ENCODE peak calls at places on chromosomes 7 and 10, in ten cellular contexts. D, N, Z, S, G, J, R, V, X and A are unnamed samples.

GRCh38 chr10:29140991-29141390 is 147.9 kb upstream of the LYZL1 start:
- DNase-seq in D (no peak), N (no peak), Z (no peak), S (no peak), G (no peak), J (no peak), R (no peak), V (peak; percentile 97), X (no peak), A (no peak)

GRCh38 chr7:139341776-139342244 is 673 bp downstream of the FMC1 start:
- DNase-seq in D (no peak), N (no peak), Z (no peak), S (no peak), G (no peak), J (no peak), R (no peak), V (no peak), X (no peak), A (no peak)

GRCh38 chr7:19122018-19122588 is 4.7 kb upstream of the TWIST1 start:
- DNase-seq in D (no peak), N (peak; percentile 12), Z (peak; percentile 1), S (no peak), G (no peak), J (no peak), R (no peak), V (peak; percentile 43), X (no peak), A (no peak)

GRCh38 chr7:34454381-34454780 is 203.6 kb upstream of the NPSR1 start:
- DNase-seq in D (no peak), N (no peak), Z (no peak), S (no peak), G (no peak), J (no peak), R (no peak), V (no peak), X (no peak), A (no peak)

GRCh38 chr10:70343712-70344111 is 38.7 kb downstream of the LRRC20 start:
- DNase-seq in D (no peak), N (no peak), Z (no peak), S (no peak), G (peak; percentile 46), J (no peak), R (no peak), V (no peak), X (no peak), A (no peak)

GRCh38 chr10:99521474-99522077 is 11.2 kb upstream of the NKX2-3 start:
- DNase-seq in D (no peak), N (peak; percentile 37), Z (no peak), S (no peak), G (peak; percentile 68), J (peak; percentile 88), R (peak; percentile 30), V (no peak), X (peak; percentile 62), A (no peak)

GRCh38 chr10:78954701-78955100 is 114.1 kb upstream of the ZMIZ1 start:
- DNase-seq in D (no peak), N (no peak), Z (no peak), S (no peak), G (no peak), J (no peak), R (no peak), V (peak; percentile 44), X (no peak), A (no peak)

GRCh38 chr10:126124923-126125322 is 228.6 kb downstream of the FANK1 start:
- DNase-seq in D (no peak), N (no peak), Z (no peak), S (no peak), G (no peak), J (no peak), R (no peak), V (peak; percentile 42), X (no peak), A (no peak)

DNA sequence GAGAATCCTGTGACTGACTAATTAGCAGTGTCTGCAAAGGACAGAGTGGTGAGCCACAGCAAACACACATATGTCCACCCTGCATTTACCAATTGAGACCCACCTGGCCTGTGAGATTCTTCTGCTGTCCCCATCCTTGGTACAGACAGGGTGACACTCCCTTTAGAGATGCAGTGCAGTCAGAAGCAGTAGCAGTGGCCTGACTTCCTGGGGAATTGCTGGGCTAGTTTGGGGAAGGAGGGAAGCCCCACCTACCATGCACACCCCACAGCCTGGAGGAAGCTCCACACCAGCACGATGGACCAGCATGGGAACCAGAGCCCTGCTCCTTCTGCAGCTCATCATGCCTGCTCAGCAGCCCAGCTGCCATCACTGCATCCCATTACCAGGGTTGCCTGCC is 924.9 kb upstream of the ZNF722 start:
- DNase-seq in D (no peak), N (no peak), Z (no peak), S (no peak), G (no peak), J (no peak), R (no peak), V (no peak), X (no peak), A (no peak)
- H3K9me3 ChIP-seq in D (peaks cover 5% of the 10 kb centered on the region), N (no peaks in the 10 kb centered on the region), Z (no peaks in the 10 kb centered on the region), S (no peaks in the 10 kb centered on the region), G (peaks cover 4% of the 10 kb centered on the region), J (peaks cover 70% of the 10 kb centered on the region), R (no peaks in the 10 kb centered on the region), V (no peaks in the 10 kb centered on the region), X (peaks cover 65% of the 10 kb centered on the region), A (no peaks in the 10 kb centered on the region)

GRCh38 chr10:21827308-21827707 is 176.2 kb downstream of the DNAJC1 start:
- DNase-seq in D (no peak), N (no peak), Z (no peak), S (no peak), G (no peak), J (no peak), R (no peak), V (no peak), X (no peak), A (no peak)

GRCh38 chr10:21823617-21824016 is 179.9 kb downstream of the DNAJC1 start:
- DNase-seq in D (no peak), N (no peak), Z (no peak), S (no peak), G (no peak), J (no peak), R (no peak), V (no peak), X (no peak), A (no peak)

GRCh38 chr10:21825345-21825744 is 178.2 kb downstream of the DNAJC1 start:
- DNase-seq in D (no peak), N (no peak), Z (no peak), S (no peak), G (no peak), J (no peak), R (no peak), V (no peak), X (no peak), A (no peak)

GRCh38 chr10:21824409-21824808 is 179.1 kb downstream of the DNAJC1 start:
- DNase-seq in D (no peak), N (no peak), Z (no peak), S (no peak), G (no peak), J (no peak), R (no peak), V (no peak), X (no peak), A (no peak)

GRCh38 chr10:21826725-21827124 is 176.8 kb downstream of the DNAJC1 start:
- DNase-seq in D (no peak), N (no peak), Z (no peak), S (no peak), G (no peak), J (no peak), R (no peak), V (no peak), X (no peak), A (no peak)
- H3K9me3 ChIP-seq in D (peaks cover 16% of the 10 kb centered on the region), N (peaks cover 34% of the 10 kb centered on the region), Z (peaks cover 19% of the 10 kb centered on the region), S (peaks cover 19% of the 10 kb centered on the region), G (peaks cover 11% of the 10 kb centered on the region), J (peaks cover 69% of the 10 kb centered on the region), R (no peaks in the 10 kb centered on the region), V (no peaks in the 10 kb centered on the region), X (peaks cover 23% of the 10 kb centered on the region), A (no peaks in the 10 kb centered on the region)

GRCh38 chr10:131724891-131725735 is 175.7 kb upstream of the PPP2R2D start:
- DNase-seq in D (no peak), N (no peak), Z (no peak), S (no peak), G (peak; percentile 28), J (peak; percentile 48), R (no peak), V (no peak), X (no peak), A (no peak)

GRCh38 chr10:131725736-131726459 is 174.9 kb upstream of the PPP2R2D start:
- DNase-seq in D (no peak), N (no peak), Z (no peak), S (no peak), G (peak; percentile 50), J (peak; percentile 51), R (no peak), V (no peak), X (no peak), A (no peak)

GRCh38 chr10:131723601-131724530 is 176.9 kb upstream of the PPP2R2D start:
- DNase-seq in D (no peak), N (no peak), Z (no peak), S (no peak), G (no peak), J (peak; percentile 48), R (no peak), V (no peak), X (no peak), A (no peak)

GRCh38 chr10:131722525-131723264 is 178.1 kb upstream of the PPP2R2D start:
- DNase-seq in D (no peak), N (no peak), Z (no peak), S (no peak), G (no peak), J (peak; percentile 38), R (no peak), V (no peak), X (no peak), A (no peak)

DNA sequence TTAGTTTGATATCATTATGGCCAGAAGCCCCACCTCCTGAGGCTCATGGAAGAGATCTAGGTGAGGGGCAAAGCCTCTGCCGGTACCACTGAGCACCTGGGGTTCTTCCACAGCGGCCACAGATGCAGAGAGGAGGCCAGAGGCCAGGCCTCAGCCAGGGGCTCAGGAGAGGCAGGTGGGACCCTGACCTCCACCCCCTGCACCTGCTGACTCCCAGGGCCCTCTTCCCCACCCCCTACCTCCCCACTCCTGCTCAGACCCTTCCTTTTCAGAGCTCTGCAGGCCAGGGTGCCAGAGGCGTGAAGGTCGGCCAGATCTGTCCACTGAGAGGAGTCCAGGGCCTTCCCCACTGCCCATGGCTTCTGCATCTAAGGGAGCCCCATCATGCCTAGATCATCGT is 178.7 kb upstream of the PPP2R2D start:
- DNase-seq in D (no peak), N (no peak), Z (no peak), S (no peak), G (no peak), J (no peak), R (no peak), V (no peak), X (no peak), A (no peak)
- H3K9me3 ChIP-seq in D (no peaks in the 10 kb centered on the region), N (no peaks in the 10 kb centered on the region), Z (no peaks in the 10 kb centered on the region), S (no peaks in the 10 kb centered on the region), G (no peaks in the 10 kb centered on the region), J (no peaks in the 10 kb centered on the region), R (no peaks in the 10 kb centered on the region), V (no peaks in the 10 kb centered on the region), X (no peaks in the 10 kb centered on the region), A (no peaks in the 10 kb centered on the region)

GRCh38 chr10:133457100-133457841 is 3.5 kb downstream of the SCART1 start:
- DNase-seq in D (no peak), N (no peak), Z (no peak), S (peak; percentile 15), G (no peak), J (no peak), R (no peak), V (no peak), X (no peak), A (no peak)

GRCh38 chr10:133456041-133456951 is 2.6 kb downstream of the SCART1 start:
- DNase-seq in D (no peak), N (no peak), Z (no peak), S (peak; percentile 11), G (no peak), J (no peak), R (no peak), V (no peak), X (no peak), A (no peak)

GRCh38 chr10:133455196-133455595 is 1.5 kb downstream of the SCART1 start:
- DNase-seq in D (no peak), N (no peak), Z (no peak), S (peak; percentile 0), G (no peak), J (no peak), R (no peak), V (no peak), X (no peak), A (no peak)

GRCh38 chr10:133454204-133454893 is 604 bp downstream of the SCART1 start:
- DNase-seq in D (no peak), N (no peak), Z (no peak), S (peak; percentile 12), G (no peak), J (no peak), R (no peak), V (no peak), X (no peak), A (no peak)

DNA sequence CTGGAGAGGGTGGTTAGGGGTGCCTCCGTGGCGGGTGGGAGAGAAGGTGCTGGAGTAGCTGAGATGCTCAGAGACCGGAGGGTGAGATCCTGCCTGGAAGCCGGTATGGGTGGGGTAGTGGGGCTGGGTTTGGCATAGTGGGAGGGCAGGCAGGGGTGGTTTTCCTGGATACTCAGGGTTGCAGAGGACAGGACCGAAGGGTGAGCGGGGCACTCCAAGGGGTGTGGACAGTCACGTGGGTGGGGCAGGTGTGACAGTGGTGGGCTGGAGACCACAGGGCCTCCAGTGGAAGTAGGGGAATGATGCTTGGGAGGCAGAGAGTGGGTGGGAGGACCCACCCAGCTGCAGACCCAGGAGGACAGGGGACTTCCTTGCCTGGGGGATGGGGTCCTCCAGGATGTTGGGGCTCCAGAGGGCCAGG is 1.9 kb downstream of the SCART1 start:
- DNase-seq in D (no peak), N (no peak), Z (no peak), S (peak; percentile 9), G (no peak), J (no peak), R (no peak), V (no peak), X (no peak), A (no peak)
- H3K9me3 ChIP-seq in D (no peaks in the 10 kb centered on the region), N (no peaks in the 10 kb centered on the region), Z (no peaks in the 10 kb centered on the region), S (no peaks in the 10 kb centered on the region), G (no peaks in the 10 kb centered on the region), J (no peaks in the 10 kb centered on the region), R (no peaks in the 10 kb centered on the region), V (no peaks in the 10 kb centered on the region), X (peaks cover 78% of the 10 kb centered on the region), A (no peaks in the 10 kb centered on the region)